ENCODE peak calls at places on chromosomes 7 and 10, in six cellular contexts. Q is NCI-H510A; I is mucosa of gallbladder; Y is activated CD8-positive, alpha-beta T cell treated with anti-CD3 and anti-CD28 coated beads for 36 hours; K is AG09309; W is H1. C is an unnamed sample.

GRCh38 chr10:69474688-69475432 is 23.6 kb downstream of the TSPAN15 start:
- DNase-seq in Q (no peak), I (no peak), Y (no peak), K (peak; percentile 72), W (no peak), C (no peak)

GRCh38 chr7:82204694-82205093 is 238.9 kb downstream of the CACNA2D1 start:
- DNase-seq in Q (no peak), I (no peak), Y (no peak), K (peak; percentile 39), W (no peak), C (no peak)

GRCh38 chr10:126872135-126872534 is 33.1 kb upstream of the DOCK1 start:
- DNase-seq in Q (no peak), I (no peak), Y (no peak), K (no peak), W (peak; percentile 42), C (no peak)

GRCh38 chr10:84012831-84013458 is 126.4 kb upstream of the GHITM start:
- DNase-seq in Q (no peak), I (no peak), Y (no peak), K (no peak), W (no peak), C (no peak)

GRCh38 chr10:8544057-8544380 is 489.5 kb downstream of the GATA3 start:
- DNase-seq in Q (no peak), I (no peak), Y (no peak), K (no peak), W (no peak), C (no peak)

GRCh38 chr7:135757719-135758411 is 9.3 kb upstream of the FAM180A start:
- DNase-seq in Q (no peak), I (no peak), Y (no peak), K (peak; percentile 55), W (no peak), C (no peak)

GRCh38 chr7:150738092-150739044 is 1.1 kb downstream of the GIMAP5 start:
- DNase-seq in Q (no peak), I (no peak), Y (peak; percentile 43), K (no peak), W (no peak), C (peak; percentile 61)

GRCh38 chr10:69506487-69506833 is 55.2 kb downstream of the TSPAN15 start:
- DNase-seq in Q (no peak), I (no peak), Y (no peak), K (no peak), W (no peak), C (no peak)

GRCh38 chr7:86776136-86776535 is 132.4 kb downstream of the GRM3 start:
- DNase-seq in Q (no peak), I (no peak), Y (no peak), K (no peak), W (no peak), C (no peak)

GRCh38 chr7:18235819-18236218 is 208.2 kb upstream of the PRPS1L1 start:
- DNase-seq in Q (no peak), I (no peak), Y (no peak), K (no peak), W (no peak), C (no peak)

GRCh38 chr7:29123611-29124190 is 22.6 kb downstream of the CPVL start:
- DNase-seq in Q (no peak), I (no peak), Y (no peak), K (no peak), W (no peak), C (no peak)

GRCh38 chr7:139116999-139117398 is 7.5 kb upstream of the ZC3HAV1 start:
- DNase-seq in Q (no peak), I (no peak), Y (no peak), K (no peak), W (no peak), C (no peak)

GRCh38 chr7:921071-921461 is 33.4 kb downstream of the ADAP1 start:
- DNase-seq in Q (no peak), I (no peak), Y (no peak), K (no peak), W (peak; percentile 41), C (no peak)

GRCh38 chr10:117457071-117457810 is 82.0 kb upstream of the PDZD8 start:
- DNase-seq in Q (no peak), I (no peak), Y (no peak), K (no peak), W (no peak), C (no peak)

GRCh38 chr7:103065666-103066065 is 8.9 kb downstream of the FBXL13 start:
- DNase-seq in Q (no peak), I (no peak), Y (peak; percentile 68), K (no peak), W (peak; percentile 70), C (peak; percentile 60)